ENCODE peak calls at places on chromosome 20, in six cellular contexts. M is GM10248, E is NCI-H1436, B is IMR-90, R is fibroblast of lung, F is lower leg skin. S is an unnamed sample.

GRCh38 chr20:24470782-24471582 is 1.6 kb downstream of the SYNDIG1 start:
- DNase-seq in B (no peak), M (no peak), R (no peak), E (no peak), F (no peak), S (no peak)

GRCh38 chr20:35020108-35021031 is 64.7 kb downstream of the MYH7B start:
- DNase-seq in R (no peak), E (no peak), F (peak; percentile 54), B (no peak), M (no peak), S (peak; percentile 24)

GRCh38 chr20:20192366-20192765 is 140.0 kb downstream of the CFAP61 start:
- DNase-seq in B (no peak), R (no peak), E (no peak), F (no peak), M (no peak), S (no peak)

GRCh38 chr20:58054744-58055373 is 173.6 kb downstream of the ANKRD60 start:
- DNase-seq in F (peak; percentile 92), B (no peak), R (no peak), M (no peak), E (no peak), S (no peak)

GRCh38 chr20:31788578-31788977 is 30.6 kb upstream of the MYLK2 start:
- DNase-seq in E (no peak), F (no peak), B (peak; percentile 28), M (no peak), R (no peak), S (peak; percentile 76)

GRCh38 chr20:21372016-21372415 is 25.3 kb downstream of the NKX2-4 start:
- DNase-seq in R (no peak), M (no peak), F (no peak), B (no peak), E (no peak), S (no peak)

GRCh38 chr20:63006611-63007471 is at the start of gene BHLHE23:
- DNase-seq in B (no peak), E (peak; percentile 83), F (no peak), R (no peak), M (peak; percentile 49), S (no peak)

GRCh38 chr20:4894981-4895381 is 106.3 kb downstream of the SLC23A2 start:
- DNase-seq in M (no peak), R (no peak), B (no peak), F (no peak), E (no peak), S (no peak)

GRCh38 chr20:50392138-50392866 is 117.9 kb upstream of the PTPN1 start:
- DNase-seq in F (no peak), M (no peak), E (no peak), R (no peak), B (no peak), S (no peak)

GRCh38 chr20:48002517-48002970 is 217.3 kb upstream of the SULF2 start:
- DNase-seq in R (no peak), F (no peak), M (peak; percentile 63), E (no peak), B (no peak), S (no peak)

GRCh38 chr20:55103188-55103587 is 627.8 kb downstream of the DOK5 start:
- DNase-seq in B (no peak), M (no peak), F (no peak), R (no peak), E (no peak), S (no peak)

GRCh38 chr20:15265910-15266309 is 928.5 kb upstream of the FLRT3 start:
- DNase-seq in M (no peak), B (no peak), R (no peak), E (no peak), F (no peak), S (no peak)

GRCh38 chr20:31690124-31690666 is 32.5 kb downstream of the BCL2L1 start:
- DNase-seq in E (no peak), M (no peak), R (no peak), F (no peak), B (no peak), S (no peak)

GRCh38 chr20:32079655-32080109 is 27.6 kb downstream of the HCK start:
- DNase-seq in R (no peak), B (no peak), F (no peak), M (no peak), E (no peak), S (no peak)

GRCh38 chr20:32474967-32475819 is 109.9 kb downstream of the NOL4L start:
- DNase-seq in R (peak; percentile 96), E (no peak), M (peak; percentile 82), F (peak; percentile 95), B (peak; percentile 91), S (peak; percentile 93)

GRCh38 chr20:31719644-31720485 is 2.8 kb downstream of the BCL2L1 start:
- DNase-seq in B (no peak), E (no peak), F (no peak), M (no peak), R (peak; percentile 69), S (peak; percentile 76)

GRCh38 chr20:2946988-2947961 is 74.0 kb downstream of the PTPRA start:
- DNase-seq in B (peak; percentile 75), F (no peak), R (peak; percentile 71), E (no peak), M (no peak), S (no peak)